ENCODE peak calls at places on chromosomes 6 and 20, in five cellular contexts. G, H, Y, T and K are unnamed samples.

GRCh38 chr20:39897058-39897457 is 792.0 kb downstream of the MAFB start:
- DNase-seq in G (no peak), H (no peak), Y (no peak), T (peak; percentile 68), K (no peak)

GRCh38 chr6:107244082-107244741 is 128.9 kb upstream of the BEND3 start:
- DNase-seq in Y (no peak), T (no peak), G (no peak), H (no peak), K (no peak)

GRCh38 chr6:169269180-169270076 is 15.8 kb upstream of the THBS2 start:
- DNase-seq in H (peak; percentile 55), Y (no peak), G (no peak), T (peak; percentile 80), K (no peak)

GRCh38 chr6:85677243-85677956 is 34.7 kb upstream of the SYNCRIP start:
- DNase-seq in H (no peak), T (no peak), Y (no peak), G (peak; percentile 49), K (no peak)

GRCh38 chr6:21587925-21588811 is 5.4 kb upstream of the SOX4 start:
- DNase-seq in T (no peak), Y (no peak), H (peak; percentile 64), G (peak; percentile 83), K (peak; percentile 78)

GRCh38 chr6:36244641-36245280 is 25.1 kb upstream of the PNPLA1 start:
- DNase-seq in T (no peak), H (no peak), Y (no peak), G (peak; percentile 86), K (no peak)

GRCh38 chr6:134870677-134871498 is 79.0 kb downstream of the ALDH8A1 start:
- DNase-seq in H (no peak), Y (no peak), G (no peak), T (peak; percentile 18), K (no peak)

GRCh38 chr6:41723936-41724637 is 11.3 kb downstream of the TFEB start:
- DNase-seq in H (no peak), T (no peak), Y (no peak), G (no peak), K (no peak)

GRCh38 chr6:12653396-12653910 is 63.1 kb upstream of the PHACTR1 start:
- DNase-seq in T (no peak), H (no peak), G (no peak), Y (no peak), K (no peak)

GRCh38 chr6:158399040-158399700 is 86.9 kb downstream of the TULP4 start:
- DNase-seq in Y (no peak), H (no peak), G (peak; percentile 92), T (no peak), K (no peak)

GRCh38 chr6:105596284-105596755 is 193.4 kb upstream of the PREP start:
- DNase-seq in Y (no peak), G (no peak), T (peak; percentile 99), H (peak; percentile 10), K (no peak)

GRCh38 chr6:108742041-108742440 is 106.2 kb upstream of the ARMC2 start:
- DNase-seq in Y (no peak), T (peak; percentile 61), H (no peak), G (no peak), K (no peak)

GRCh38 chr20:8633366-8633765 is 435.5 kb upstream of the PLCB4 start:
- DNase-seq in H (no peak), G (peak; percentile 26), T (peak; percentile 8), Y (no peak), K (no peak)

GRCh38 chr20:39878321-39878720 is 810.7 kb downstream of the MAFB start:
- DNase-seq in H (no peak), Y (no peak), G (no peak), T (no peak), K (no peak)

GRCh38 chr6:166563805-166564204 is 22.7 kb downstream of the RAMACL start:
- DNase-seq in T (no peak), G (no peak), Y (no peak), H (no peak), K (no peak)

GRCh38 chr6:160139420-160139851 is 17.8 kb downstream of the SLC22A1 start:
- DNase-seq in T (peak; percentile 84), G (no peak), Y (no peak), H (no peak), K (no peak)

GRCh38 chr6:148231572-148231971 is 111.1 kb upstream of the SASH1 start:
- DNase-seq in G (no peak), T (peak; percentile 73), H (no peak), Y (no peak), K (no peak)

GRCh38 chr6:219641-220198 is 72.6 kb upstream of the DUSP22 start:
- DNase-seq in T (peak; percentile 72), H (peak; percentile 67), G (no peak), Y (no peak), K (no peak)

GRCh38 chr6:120558294-120558693 is 776.0 kb downstream of the TBC1D32 start:
- DNase-seq in G (no peak), Y (no peak), T (no peak), H (no peak), K (no peak)

GRCh38 chr6:118377711-118378414 is 170.2 kb upstream of the PLN start:
- DNase-seq in H (peak; percentile 33), Y (no peak), T (no peak), G (no peak), K (no peak)

GRCh38 chr6:107560657-107561056 is 70.7 kb downstream of the SOBP start:
- DNase-seq in H (peak; percentile 19), G (no peak), T (no peak), Y (no peak), K (no peak)

DNA sequence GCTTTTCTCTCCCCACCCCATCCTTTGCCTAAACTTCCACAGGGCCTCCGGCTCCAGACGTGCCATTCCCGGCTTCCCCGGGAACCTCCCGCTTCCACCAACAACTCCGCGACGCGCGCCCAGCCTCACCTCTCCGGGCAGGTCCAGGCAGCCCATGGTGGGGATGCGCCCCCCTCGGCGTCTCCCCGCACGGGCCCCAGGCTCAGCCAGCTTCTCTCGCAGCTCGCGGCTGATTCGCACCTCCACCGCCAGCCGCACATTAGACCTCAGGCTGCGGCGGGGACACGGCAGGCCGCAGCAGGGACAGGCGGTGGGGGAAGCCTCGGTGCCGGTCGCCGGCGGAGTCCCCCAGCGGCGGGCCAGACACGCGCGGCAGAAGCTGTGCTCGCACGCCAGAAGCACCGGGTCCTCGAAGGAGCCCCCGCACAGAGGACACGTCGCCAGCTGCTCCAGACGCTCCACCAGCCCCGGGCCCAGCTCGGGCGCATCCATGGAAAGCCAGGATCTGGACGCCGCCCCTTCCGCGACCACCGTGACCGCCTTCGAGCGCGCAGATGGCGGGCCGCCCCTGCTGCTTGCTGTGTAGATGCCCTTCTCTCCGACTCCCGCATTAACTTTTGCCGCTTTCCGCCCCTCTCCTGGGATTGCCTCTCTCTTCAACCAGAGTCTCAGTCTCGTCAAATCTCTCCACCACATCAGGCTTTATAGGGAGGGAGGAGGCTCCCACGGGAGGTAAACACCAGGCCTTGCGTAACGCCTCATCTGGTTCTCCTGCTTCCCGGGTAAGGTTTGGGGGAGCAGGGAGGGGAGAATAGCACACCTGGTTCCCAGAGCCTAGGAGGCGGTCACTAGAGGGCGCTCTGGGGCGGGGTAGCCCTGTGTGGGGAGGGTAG is at the start of gene RNF39:
- DNase-seq in Y (no peak), G (no peak), T (peak; percentile 74), H (peak; percentile 58), K (no peak)
- TF ChIP-seq CTCF in Y (no peak), G (peak; percentile 6), T (peak; percentile 56), H (peak; percentile 34), K (peak; percentile 36)

GRCh38 chr6:56957856-56958255 is 2.9 kb downstream of the BEND6 start:
- DNase-seq in T (no peak), H (no peak), G (no peak), Y (no peak), K (no peak)

GRCh38 chr6:56956481-56956880 is 1.6 kb downstream of the BEND6 start:
- DNase-seq in Y (no peak), T (no peak), H (no peak), G (no peak), K (no peak)

GRCh38 chr6:56954389-56955170 is at the start of gene BEND6:
- DNase-seq in Y (no peak), H (peak; percentile 32), T (no peak), G (peak; percentile 59), K (peak; percentile 70)

GRCh38 chr6:56953597-56954388 is 1.1 kb upstream of the BEND6 start:
- DNase-seq in G (peak; percentile 19), T (no peak), Y (no peak), H (no peak), K (no peak)

DNA sequence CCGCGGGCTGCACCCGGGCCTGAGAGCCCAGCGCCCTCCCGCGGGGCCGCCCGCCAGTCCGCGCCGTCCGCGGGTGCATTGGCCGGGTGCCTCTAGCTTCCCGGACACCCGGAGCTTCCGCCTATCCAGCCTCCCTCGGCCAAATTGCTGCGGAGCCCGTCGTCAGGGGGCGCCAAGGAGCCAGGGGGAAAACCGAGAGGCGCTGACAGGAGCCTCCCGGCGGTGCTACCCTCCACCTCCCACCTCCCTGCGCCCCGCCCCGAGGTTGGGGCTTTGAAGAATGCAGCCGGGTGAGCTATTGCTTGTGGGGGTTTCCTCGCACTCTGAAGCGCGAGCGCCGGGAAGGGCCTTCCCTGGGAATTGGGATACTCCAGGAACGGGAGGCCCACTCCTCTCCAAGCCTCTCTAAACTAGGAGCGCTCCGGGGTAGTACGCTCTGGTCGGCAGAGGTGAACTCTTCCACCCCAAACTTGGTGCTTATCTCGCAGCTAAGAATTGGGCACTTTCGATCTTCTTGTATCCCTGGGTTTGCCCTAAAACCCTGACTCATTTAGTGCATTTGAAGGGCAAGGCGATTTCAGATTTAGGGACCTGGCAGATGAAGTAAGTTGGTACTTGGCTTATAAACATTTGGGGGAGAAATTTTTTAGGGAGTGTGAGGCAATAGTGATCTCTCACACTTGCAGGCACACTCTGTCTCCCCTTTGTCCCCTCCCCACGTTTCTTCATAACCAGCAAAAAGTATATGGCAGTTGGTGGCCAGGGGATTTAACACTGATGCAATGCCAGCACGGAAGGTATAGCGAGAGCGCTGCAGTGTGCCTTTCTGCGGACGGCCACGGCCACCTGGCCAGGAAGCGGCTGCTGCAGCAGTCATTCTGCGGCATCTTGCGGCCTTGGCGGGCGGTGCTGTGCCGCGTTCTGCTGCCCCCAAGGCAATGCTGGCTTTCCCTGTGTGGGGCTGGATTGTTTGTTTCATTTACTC is 556 bp downstream of the BEND6 start:
- DNase-seq in G (peak; percentile 83), H (peak; percentile 75), T (peak; percentile 74), Y (peak; percentile 60), K (peak; percentile 89)
- TF ChIP-seq CTCF in G (peak; percentile 82), H (peak; percentile 58), T (peak; percentile 94), Y (no peak), K (peak; percentile 82)

DNA sequence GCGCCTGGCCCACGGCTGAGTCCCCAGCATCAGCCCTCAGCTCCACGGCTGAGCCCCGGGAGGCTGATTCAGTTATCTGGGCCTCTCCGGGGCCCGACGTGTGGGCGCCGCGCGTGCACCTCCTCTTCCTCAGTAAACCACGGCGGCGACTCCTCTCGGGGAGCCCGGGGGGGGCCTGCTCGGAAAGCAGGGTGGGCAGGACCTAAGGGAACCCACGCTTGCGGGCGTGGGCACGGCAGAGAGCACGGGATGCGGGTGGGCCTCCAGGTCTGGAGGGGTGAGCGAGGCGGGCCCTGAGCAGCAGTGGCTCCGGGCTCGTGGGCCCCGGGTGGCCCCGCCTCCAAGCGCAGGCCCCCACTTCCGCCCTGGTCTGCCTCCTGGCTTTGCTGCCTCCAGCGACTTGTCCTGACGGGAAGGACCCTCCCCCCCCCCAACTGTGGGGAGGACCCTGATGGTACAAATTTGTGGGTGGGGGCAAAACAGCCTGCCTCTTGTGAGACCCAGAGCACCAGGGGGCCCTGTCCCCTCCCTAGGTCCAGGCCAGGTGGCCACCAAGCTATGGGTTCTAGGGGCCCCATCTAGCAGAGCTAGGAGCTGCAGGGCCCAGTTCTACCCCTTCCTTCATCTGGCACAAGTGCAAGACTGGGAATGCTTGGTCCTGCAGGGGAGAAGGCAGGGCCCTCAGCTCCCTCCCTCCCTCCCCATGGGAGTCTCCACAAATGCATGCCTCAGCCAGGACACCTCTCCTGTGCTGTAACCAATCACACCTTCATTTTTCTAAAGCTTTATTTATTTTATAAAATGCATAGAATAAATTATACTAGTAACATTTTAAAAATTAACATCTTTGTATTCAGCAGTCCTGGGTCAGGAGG is 16.9 kb downstream of the UCKL1 start:
- DNase-seq in H (no peak), G (no peak), T (no peak), Y (no peak), K (no peak)
- TF ChIP-seq CTCF in H (no peak), G (no peak), T (no peak), Y (no peak), K (no peak)

GRCh38 chr6:16314311-16314710 is 75.9 kb downstream of the GMPR start:
- DNase-seq in T (no peak), G (no peak), Y (no peak), H (no peak), K (no peak)
- TF ChIP-seq CTCF in T (no peak), G (no peak), Y (no peak), H (no peak), K (no peak)